ENCODE peak calls at places on chromosomes 7 and 10, in eight cellular contexts. C, N, Q, I, P, R, E and Z are unnamed samples.

GRCh38 chr10:69088801-69089501 is 1.0 kb downstream of the SRGN start:
- DNase-seq in E (no peak), C (no peak), I (peak), P (peak), Q (no peak), N (peak), R (no peak), Z (no peak)

GRCh38 chr7:136348542-136348941 is 371.4 kb upstream of the MTPN start:
- DNase-seq in R (no peak), N (no peak), P (no peak), C (no peak), E (no peak), Q (no peak), I (no peak), Z (peak)

GRCh38 chr7:84393776-84394175 is 199.2 kb upstream of the SEMA3A start:
- DNase-seq in P (no peak), Q (no peak), R (no peak), N (no peak), I (peak), C (no peak), E (no peak), Z (no peak)

GRCh38 chr7:4607321-4607729 is 74.8 kb upstream of the FOXK1 start:
- DNase-seq in I (no peak), E (no peak), P (no peak), C (no peak), N (no peak), Q (no peak), R (no peak), Z (no peak)

GRCh38 chr7:25025218-25025671 is 45.3 kb upstream of the OSBPL3 start:
- DNase-seq in I (peak), Q (no peak), E (no peak), R (no peak), P (no peak), N (no peak), C (no peak), Z (no peak)

GRCh38 chr7:47580175-47580701 is 1.7 kb downstream of the TNS3 start:
- DNase-seq in P (no peak), Q (no peak), N (no peak), R (peak), C (no peak), I (peak), E (no peak), Z (no peak)

GRCh38 chr10:78164687-78165086 is 131.0 kb downstream of the RPS24 start:
- DNase-seq in N (no peak), P (no peak), C (no peak), Q (no peak), I (no peak), R (no peak), E (no peak), Z (no peak)

GRCh38 chr10:131868436-131868835 is 32.4 kb upstream of the PPP2R2D start:
- DNase-seq in Q (no peak), E (no peak), N (no peak), C (no peak), P (no peak), R (no peak), I (no peak), Z (no peak)

GRCh38 chr10:107031981-107032699 is 132.4 kb downstream of the SORCS1 start:
- DNase-seq in Q (no peak), I (no peak), E (no peak), N (no peak), R (no peak), P (no peak), C (no peak), Z (no peak)

GRCh38 chr7:17233643-17234397 is 64.6 kb upstream of the AHR start:
- DNase-seq in Q (no peak), R (no peak), N (no peak), I (peak), P (peak), E (peak), C (no peak), Z (no peak)

GRCh38 chr7:598899-599298 is 79.3 kb upstream of the PDGFA start:
- DNase-seq in R (no peak), Q (no peak), N (no peak), C (no peak), I (no peak), P (no peak), E (no peak), Z (no peak)

GRCh38 chr10:57218382-57218781 is 857.3 kb upstream of the ZWINT start:
- DNase-seq in Q (no peak), C (no peak), P (no peak), N (no peak), I (no peak), E (no peak), R (no peak), Z (no peak)

GRCh38 chr7:21903074-21903786 is 42.5 kb downstream of the CDCA7L start:
- DNase-seq in R (no peak), I (peak), C (no peak), E (no peak), P (no peak), N (no peak), Q (no peak), Z (no peak)

GRCh38 chr7:87590578-87590977 is 10.1 kb downstream of the ABCB1 start:
- DNase-seq in N (no peak), C (no peak), Q (no peak), I (no peak), E (no peak), P (no peak), R (no peak), Z (no peak)